ENCODE peak calls at places on chromosomes 16 and 17, in seven cellular contexts. A is BE2C, C is fibroblast of pulmonary artery, P is transverse colon, Z is BJ, W is Peyer's patch, K is mesendoderm. E is an unnamed sample.

GRCh38 chr16:10121496-10121895 is 60.7 kb downstream of the GRIN2A start:
- DNase-seq in P (no peak), A (no peak), K (peak; percentile 41), Z (peak; percentile 58), W (no peak), C (peak; percentile 3), E (peak; percentile 71)

GRCh38 chr17:44780161-44780560 is 21.4 kb downstream of the ADAM11 start:
- DNase-seq in P (no peak), K (no peak), C (no peak), A (no peak), W (no peak), Z (no peak), E (no peak)

GRCh38 chr16:28981517-28981916 is 3.3 kb upstream of the LAT start:
- DNase-seq in W (no peak), P (no peak), Z (no peak), K (peak; percentile 63), C (peak; percentile 14), A (peak; percentile 34), E (no peak)

GRCh38 chr17:72110231-72110952 is 10.4 kb upstream of the SOX9 start:
- DNase-seq in A (no peak), P (no peak), C (no peak), K (no peak), Z (no peak), W (no peak), E (no peak)

GRCh38 chr16:87375426-87376135 is 8.0 kb downstream of the FBXO31 start:
- DNase-seq in A (no peak), Z (no peak), P (no peak), C (peak; percentile 38), W (no peak), K (no peak), E (no peak)

GRCh38 chr16:19284207-19284606 is 1.3 kb upstream of the CLEC19A start:
- DNase-seq in P (no peak), A (no peak), Z (no peak), K (no peak), W (no peak), C (no peak), E (no peak)

GRCh38 chr17:68782829-68783228 is 172.4 kb downstream of the ABCA8 start:
- DNase-seq in C (no peak), Z (peak; percentile 77), K (no peak), W (no peak), A (no peak), P (no peak), E (no peak)

GRCh38 chr16:1960665-1961630 is 1.6 kb downstream of the NDUFB10 start:
- DNase-seq in W (no peak), C (peak; percentile 32), Z (no peak), A (peak; percentile 69), K (peak; percentile 76), P (no peak), E (no peak)

GRCh38 chr16:6274366-6274765 is 1058.3 kb upstream of the RBFOX1 start:
- DNase-seq in K (no peak), A (no peak), C (peak; percentile 11), Z (no peak), P (no peak), W (no peak), E (no peak)

GRCh38 chr17:46782250-46782953 is 36.1 kb downstream of the WNT3 start:
- DNase-seq in W (peak; percentile 77), C (peak; percentile 46), A (peak; percentile 55), Z (no peak), P (peak; percentile 31), K (peak; percentile 81), E (no peak)

GRCh38 chr17:63082952-63083351 is 116.9 kb downstream of the TANC2 start:
- DNase-seq in A (no peak), K (peak; percentile 23), Z (no peak), C (peak; percentile 35), W (no peak), P (no peak), E (no peak)

GRCh38 chr17:80962356-80963329 is 29.0 kb upstream of the CHMP6 start:
- DNase-seq in Z (no peak), K (no peak), C (no peak), A (no peak), W (no peak), P (no peak), E (no peak)

GRCh38 chr17:1241904-1242303 is 28.3 kb upstream of the BHLHA9 start:
- DNase-seq in W (no peak), A (peak; percentile 11), P (no peak), C (peak; percentile 40), K (no peak), Z (peak; percentile 29), E (no peak)

GRCh38 chr17:62098623-62099231 is 33.6 kb upstream of the MED13 start:
- DNase-seq in W (peak; percentile 61), Z (no peak), P (no peak), C (no peak), K (no peak), A (no peak), E (no peak)

GRCh38 chr17:71472809-71473789 is 647.7 kb upstream of the SOX9 start:
- DNase-seq in W (no peak), A (peak; percentile 37), Z (no peak), K (peak; percentile 81), P (no peak), C (peak; percentile 76), E (no peak)

GRCh38 chr16:58638148-58639036 is 8.8 kb upstream of the CNOT1 start:
- DNase-seq in P (peak; percentile 35), K (peak; percentile 84), Z (peak; percentile 70), A (peak; percentile 63), W (no peak), C (peak; percentile 84), E (peak; percentile 63)

GRCh38 chr17:76725580-76726230 is 701 bp downstream of the JMJD6 start:
- DNase-seq in Z (no peak), K (peak; percentile 42), P (peak; percentile 85), A (peak; percentile 69), C (peak; percentile 28), W (peak; percentile 90), E (no peak)

GRCh38 chr17:50830994-50831393 is 4.4 kb upstream of the WFIKKN2 start:
- DNase-seq in A (no peak), Z (no peak), P (no peak), C (no peak), W (no peak), K (no peak), E (no peak)

GRCh38 chr17:79619196-79619595 is 8.3 kb upstream of the RBFOX3 start:
- DNase-seq in C (no peak), Z (no peak), K (no peak), W (peak; percentile 17), P (no peak), A (no peak), E (no peak)

DNA sequence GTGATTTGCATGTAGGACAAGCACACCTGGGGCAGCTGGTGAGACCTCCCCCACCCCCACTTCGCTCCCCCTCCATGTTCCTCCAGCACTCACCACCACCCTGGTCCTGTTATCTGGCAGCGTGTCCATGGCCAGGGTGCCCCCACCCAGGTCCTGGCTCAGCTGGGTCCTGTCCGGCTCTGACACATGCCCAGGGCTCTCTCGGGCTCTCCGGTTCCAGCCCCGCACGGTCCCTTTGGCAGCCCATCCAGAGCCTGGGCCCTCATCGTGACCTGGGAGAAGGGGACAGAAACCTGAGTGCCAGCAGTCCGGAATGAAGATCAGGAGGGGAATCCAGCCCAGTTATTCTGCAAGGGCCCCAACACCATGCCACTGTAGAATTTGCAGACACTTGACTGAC is 11.9 kb downstream of the PLXDC1 start:
- DNase-seq in W (no peak), C (no peak), P (no peak), K (no peak), Z (no peak), A (no peak), E (no peak)
- H3K4me3 ChIP-seq in W (no peak overlapping the region), C (no peak overlapping the region), P (no peak overlapping the region), K (no peak overlapping the region), Z (no peak overlapping the region), A (no peak overlapping the region), E (no peak overlapping the region)

GRCh38 chr17:48577330-48577945 is 712 bp downstream of the HOXB4 start:
- DNase-seq in Z (no peak), W (peak; percentile 57), A (no peak), C (no peak), P (no peak), K (no peak), E (no peak)

GRCh38 chr17:48577946-48578615 is at the start of gene HOXB4:
- DNase-seq in P (peak; percentile 80), W (peak; percentile 94), C (peak; percentile 56), K (peak; percentile 75), A (no peak), Z (no peak), E (no peak)

GRCh38 chr17:48582750-48583069 is 4.6 kb upstream of the HOXB4 start:
- DNase-seq in A (no peak), K (no peak), W (no peak), Z (no peak), C (no peak), P (no peak), E (no peak)

GRCh38 chr17:48578616-48579560 is 738 bp upstream of the HOXB4 start:
- DNase-seq in K (no peak), A (no peak), C (no peak), P (no peak), W (peak; percentile 55), Z (no peak), E (no peak)

DNA sequence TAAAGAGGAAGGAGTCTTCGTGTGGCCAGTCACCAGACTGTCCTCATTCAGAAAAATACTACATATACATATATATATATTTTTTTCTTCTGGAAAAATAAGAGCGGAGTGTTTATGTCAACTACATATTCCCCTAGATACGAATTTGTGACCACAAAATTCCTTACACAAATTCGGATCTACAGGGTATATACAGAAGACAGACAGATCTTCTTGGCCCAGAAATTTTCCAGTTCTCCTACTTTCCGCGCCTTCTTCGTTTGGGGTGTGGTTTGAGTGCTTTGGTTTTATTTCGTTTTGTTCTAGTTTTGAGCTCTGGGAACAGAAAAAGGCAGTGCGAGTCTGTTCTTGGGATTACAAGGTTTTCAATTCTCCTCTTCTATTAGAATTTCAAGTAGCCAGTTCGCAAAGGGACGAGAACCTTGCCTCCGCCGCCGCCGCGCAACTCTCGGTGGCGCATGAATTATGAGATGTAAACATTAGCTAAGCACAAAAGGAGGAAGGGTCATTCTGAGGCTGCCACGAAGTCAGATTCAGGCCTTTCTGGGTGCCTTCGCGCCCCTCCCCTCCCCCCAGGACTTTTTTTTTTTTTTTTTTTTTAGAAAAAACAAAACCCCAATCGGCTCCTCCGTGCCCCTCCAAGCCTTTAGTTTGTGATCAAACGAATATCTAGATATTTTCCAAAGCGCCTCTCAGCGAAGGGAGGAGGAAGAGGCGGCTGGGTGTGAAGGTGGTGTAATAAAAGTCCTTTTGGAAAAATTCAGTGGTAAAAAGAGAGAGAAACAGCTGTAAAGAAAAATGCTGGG is 1.8 kb upstream of the HOXB4 start:
- DNase-seq in C (no peak), K (no peak), A (no peak), P (no peak), W (no peak), Z (no peak), E (no peak)
- H3K4me3 ChIP-seq in C (no peak overlapping the region), K (no peak overlapping the region), A (no peak overlapping the region), P (peak overlapping the region; percentile 47), W (peak overlapping the region; percentile 15), Z (no peak overlapping the region), E (peak overlapping the region; percentile 78)

DNA sequence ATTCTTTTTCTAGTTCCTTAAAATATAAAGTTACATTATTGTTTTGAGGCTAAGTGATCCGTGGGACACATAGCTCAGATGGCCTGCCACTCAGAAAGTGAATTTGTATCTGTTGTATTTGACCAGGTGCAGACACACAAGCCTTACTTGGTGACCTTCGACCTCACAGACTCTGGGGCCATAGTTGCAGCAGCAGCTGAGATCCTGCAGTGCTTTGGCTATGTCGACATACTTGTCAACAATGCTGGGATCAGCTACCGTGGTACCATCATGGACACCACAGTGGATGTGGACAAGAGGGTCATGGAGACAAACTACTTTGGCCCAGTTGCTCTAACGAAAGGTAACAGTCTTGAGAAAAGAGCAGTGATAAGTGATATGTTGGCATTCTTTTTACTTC is 30.5 kb downstream of the TMEM11 start:
- DNase-seq in W (no peak), P (no peak), C (no peak), Z (no peak), K (no peak), A (no peak), E (no peak)
- H3K4me3 ChIP-seq in W (no peak overlapping the region), P (no peak overlapping the region), C (no peak overlapping the region), Z (no peak overlapping the region), K (no peak overlapping the region), A (no peak overlapping the region), E (no peak overlapping the region)

GRCh38 chr17:9004132-9004960 is 17.0 kb upstream of the NTN1 start:
- DNase-seq in W (no peak), A (no peak), P (no peak), Z (no peak), K (no peak), C (no peak), E (no peak)
- H3K4me3 ChIP-seq in W (peak overlapping the region; percentile 52), A (no peak overlapping the region), P (peak overlapping the region; percentile 47), Z (no peak overlapping the region), K (no peak overlapping the region), C (no peak overlapping the region), E (no peak overlapping the region)